ENCODE peak calls at places on chromosomes 3 and 15, in five cellular contexts. E is uterus, O is endothelial cell of umbilical vein, L is HFF-Myc, H is BE2C. C is an unnamed sample.

GRCh38 chr3:102059145-102059943 is 210.0 kb downstream of the NFKBIZ start:
- DNase-seq in E (no peak), O (no peak), L (no peak), H (no peak), C (peak)

GRCh38 chr3:32435911-32436815 is 44.5 kb downstream of the CMTM7 start:
- DNase-seq in E (no peak), O (no peak), L (no peak), H (no peak), C (no peak)

GRCh38 chr3:64992462-64993285 is 304.9 kb upstream of the ADAMTS9 start:
- DNase-seq in E (no peak), O (no peak), L (no peak), H (no peak), C (no peak)

GRCh38 chr3:159798951-159799350 is 189.7 kb upstream of the IL12A start:
- DNase-seq in E (no peak), O (no peak), L (no peak), H (no peak), C (no peak)

GRCh38 chr15:101444015-101444414 is 45.5 kb downstream of the PCSK6 start:
- DNase-seq in E (no peak), O (no peak), L (no peak), H (no peak), C (no peak)

GRCh38 chr3:152971880-152972279 is 136.9 kb downstream of the P2RY1 start:
- DNase-seq in E (no peak), O (no peak), L (no peak), H (no peak), C (no peak)

GRCh38 chr15:51869074-51869425 is 39.6 kb downstream of the TMOD3 start:
- DNase-seq in E (no peak), O (peak), L (no peak), H (peak), C (no peak)

GRCh38 chr15:77907824-77908751 is 169.4 kb downstream of the TBC1D2B start:
- DNase-seq in E (no peak), O (no peak), L (no peak), H (peak), C (peak)

GRCh38 chr3:60101628-60102027 is 1051.8 kb upstream of the CFAP20DC start:
- DNase-seq in E (no peak), O (no peak), L (no peak), H (no peak), C (no peak)

GRCh38 chr3:194272861-194273266 is 78.3 kb downstream of the CPN2 start:
- DNase-seq in E (peak), O (no peak), L (peak), H (peak), C (no peak)

GRCh38 chr15:70411464-70411863 is 313.7 kb upstream of the TLE3 start:
- DNase-seq in E (no peak), O (no peak), L (no peak), H (no peak), C (no peak)

GRCh38 chr3:42819351-42819965 is 10.2 kb downstream of the ACKR2 start:
- DNase-seq in E (no peak), O (no peak), L (no peak), H (peak), C (no peak)

GRCh38 chr3:44862221-44862637 is 517 bp downstream of the TMEM42 start:
- DNase-seq in E (peak), O (peak), L (no peak), H (no peak), C (peak)

GRCh38 chr3:172355836-172356235 is 92.4 kb downstream of the GHSR start:
- DNase-seq in E (peak), O (peak), L (peak), H (no peak), C (no peak)

GRCh38 chr15:28974142-28974541 is 88.4 kb downstream of the APBA2 start:
- DNase-seq in E (no peak), O (no peak), L (no peak), H (no peak), C (no peak)

GRCh38 chr3:58564456-58565160 is 12.6 kb downstream of the FAM107A start:
- DNase-seq in E (no peak), O (peak), L (peak), H (no peak), C (no peak)

GRCh38 chr3:147630921-147631320 is 221.8 kb downstream of the ZIC1 start:
- DNase-seq in E (no peak), O (no peak), L (no peak), H (no peak), C (no peak)

GRCh38 chr15:71880276-71880675 is 69.9 kb downstream of the NR2E3 start:
- DNase-seq in E (no peak), O (no peak), L (no peak), H (no peak), C (no peak)

GRCh38 chr15:67897646-67898045 is 57.8 kb upstream of the RNU6-1 start:
- DNase-seq in E (no peak), O (no peak), L (no peak), H (no peak), C (no peak)

GRCh38 chr3:134406331-134407246 is 32.3 kb upstream of the AMOTL2 start:
- DNase-seq in E (no peak), O (peak), L (no peak), H (peak), C (no peak)

GRCh38 chr15:53811530-53811929 is 52.1 kb upstream of the WDR72 start:
- DNase-seq in E (no peak), O (no peak), L (no peak), H (no peak), C (no peak)

GRCh38 chr3:177498037-177498857 is 301.0 kb upstream of the TBL1XR1 start:
- DNase-seq in E (no peak), O (peak), L (no peak), H (no peak), C (no peak)

GRCh38 chr3:127479449-127479848 is 111.1 kb downstream of the TPRA1 start:
- DNase-seq in E (no peak), O (no peak), L (no peak), H (peak), C (no peak)

GRCh38 chr15:68305420-68305871 is 27.9 kb downstream of the FEM1B start:
- DNase-seq in E (peak), O (no peak), L (no peak), H (no peak), C (peak)

GRCh38 chr15:69766156-69766555 is 313.5 kb downstream of the RPLP1 start:
- DNase-seq in E (no peak), O (no peak), L (no peak), H (no peak), C (no peak)

GRCh38 chr15:56736308-56736707 is 3.0 kb upstream of the ZNF280D start:
- DNase-seq in E (no peak), O (peak), L (no peak), H (no peak), C (no peak)

GRCh38 chr15:39828374-39828931 is 45.8 kb upstream of the FSIP1 start:
- DNase-seq in E (no peak), O (peak), L (no peak), H (peak), C (no peak)

GRCh38 chr3:197593046-197593380 is 37.2 kb upstream of the BDH1 start:
- DNase-seq in E (no peak), O (no peak), L (no peak), H (no peak), C (no peak)

GRCh38 chr3:66055319-66055718 is 16.6 kb upstream of the MAGI1 start:
- DNase-seq in E (no peak), O (no peak), L (no peak), H (no peak), C (no peak)

GRCh38 chr3:159455741-159456181 is 532.9 kb upstream of the IL12A start:
- DNase-seq in E (no peak), O (no peak), L (no peak), H (no peak), C (no peak)

GRCh38 chr3:32778389-32778788 is 39.4 kb upstream of the TRIM71 start:
- DNase-seq in E (no peak), O (no peak), L (no peak), H (no peak), C (no peak)

GRCh38 chr3:120440001-120440703 is 10.6 kb downstream of the FSTL1 start:
- DNase-seq in E (no peak), O (no peak), L (no peak), H (no peak), C (no peak)

GRCh38 chr3:58066842-58067241 is 58.6 kb downstream of the FLNB start:
- DNase-seq in E (peak), O (peak), L (no peak), H (no peak), C (no peak)

GRCh38 chr3:24492971-24493551 is 1.6 kb downstream of the THRB start:
- DNase-seq in E (no peak), O (no peak), L (no peak), H (no peak), C (no peak)

GRCh38 chr15:62715946-62716345 is 326.6 kb upstream of the TPM1 start:
- DNase-seq in E (no peak), O (no peak), L (no peak), H (no peak), C (no peak)

GRCh38 chr3:19436746-19437145 is 288.4 kb downstream of the KCNH8 start:
- DNase-seq in E (no peak), O (no peak), L (no peak), H (no peak), C (no peak)

GRCh38 chr15:70339551-70340517 is 242.1 kb upstream of the TLE3 start:
- DNase-seq in E (no peak), O (peak), L (peak), H (peak), C (no peak)

GRCh38 chr3:72385172-72385571 is 463.1 kb downstream of the SHQ1 start:
- DNase-seq in E (no peak), O (no peak), L (no peak), H (no peak), C (no peak)

GRCh38 chr3:72386322-72386721 is 461.9 kb downstream of the SHQ1 start:
- DNase-seq in E (no peak), O (no peak), L (no peak), H (no peak), C (no peak)

GRCh38 chr3:72388644-72389043 is 459.6 kb downstream of the SHQ1 start:
- DNase-seq in E (no peak), O (no peak), L (no peak), H (no peak), C (no peak)

GRCh38 chr3:72390841-72391240 is 457.4 kb downstream of the SHQ1 start:
- DNase-seq in E (no peak), O (no peak), L (no peak), H (no peak), C (no peak)

DNA sequence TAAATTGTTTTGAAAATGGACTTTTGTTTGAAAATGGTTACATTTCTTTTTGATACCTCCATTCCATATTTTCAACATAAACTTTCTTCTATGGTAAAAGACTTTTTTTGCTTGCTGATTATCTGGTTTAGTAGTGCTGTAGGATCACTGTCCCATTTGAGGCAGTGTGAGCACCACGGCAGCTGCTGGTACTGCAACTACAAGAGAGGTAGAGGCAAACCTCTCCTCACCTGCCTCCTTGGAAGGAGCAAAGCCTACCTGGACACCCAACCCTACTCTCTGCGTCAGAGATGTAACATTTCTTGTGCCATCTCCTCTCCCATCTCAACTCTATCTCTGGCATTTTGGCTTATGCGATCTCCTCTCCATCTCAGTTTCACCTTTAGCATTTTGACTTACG is 460.1 kb downstream of the SHQ1 start:
- DNase-seq in E (no peak), O (no peak), L (no peak), H (no peak), C (no peak)
- TF ChIP-seq CTCF in E (no peak), O (no peak), L (no peak), H (no peak), C (no peak)

GRCh38 chr3:123656691-123657090 is 71.8 kb upstream of the HACD2 start:
- DNase-seq in E (no peak), O (no peak), L (no peak), H (no peak), C (no peak)
- TF ChIP-seq CTCF in E (no peak), O (peak), L (peak), H (peak), C (no peak)

GRCh38 chr15:94028809-94029208 is 202.6 kb upstream of the MCTP2 start:
- DNase-seq in E (no peak), O (no peak), L (no peak), H (no peak), C (no peak)
- TF ChIP-seq CTCF in E (no peak), O (no peak), L (no peak), H (no peak), C (no peak)

GRCh38 chr3:143203848-143204247 is 84.3 kb downstream of the CHST2 start:
- DNase-seq in E (no peak), O (no peak), L (no peak), H (no peak), C (no peak)

GRCh38 chr3:143207338-143207961 is 87.9 kb downstream of the CHST2 start:
- DNase-seq in E (no peak), O (no peak), L (no peak), H (no peak), C (peak)

GRCh38 chr3:143208976-143209714 is 89.6 kb downstream of the CHST2 start:
- DNase-seq in E (no peak), O (no peak), L (no peak), H (no peak), C (no peak)

GRCh38 chr3:143206955-143207337 is 87.4 kb downstream of the CHST2 start:
- DNase-seq in E (no peak), O (no peak), L (no peak), H (no peak), C (no peak)

GRCh38 chr3:143209715-143210059 is 90.1 kb downstream of the CHST2 start:
- DNase-seq in E (no peak), O (peak), L (no peak), H (no peak), C (no peak)
- TF ChIP-seq CTCF in E (no peak), O (no peak), L (no peak), H (no peak), C (no peak)

GRCh38 chr3:121995190-121996137 is 26.6 kb downstream of the ILDR1 start:
- DNase-seq in E (no peak), O (peak), L (peak), H (peak), C (no peak)
- TF ChIP-seq CTCF in E (no peak), O (peak), L (peak), H (peak), C (peak)

GRCh38 chr3:13792512-13793347 is 87.1 kb downstream of the WNT7A start:
- DNase-seq in E (no peak), O (no peak), L (no peak), H (no peak), C (no peak)
- TF ChIP-seq CTCF in E (no peak), O (no peak), L (no peak), H (no peak), C (no peak)

GRCh38 chr15:99464137-99464536 is 101.6 kb upstream of the MEF2A start:
- DNase-seq in E (no peak), O (no peak), L (no peak), H (no peak), C (no peak)
- TF ChIP-seq CTCF in E (no peak), O (no peak), L (no peak), H (no peak), C (no peak)

DNA sequence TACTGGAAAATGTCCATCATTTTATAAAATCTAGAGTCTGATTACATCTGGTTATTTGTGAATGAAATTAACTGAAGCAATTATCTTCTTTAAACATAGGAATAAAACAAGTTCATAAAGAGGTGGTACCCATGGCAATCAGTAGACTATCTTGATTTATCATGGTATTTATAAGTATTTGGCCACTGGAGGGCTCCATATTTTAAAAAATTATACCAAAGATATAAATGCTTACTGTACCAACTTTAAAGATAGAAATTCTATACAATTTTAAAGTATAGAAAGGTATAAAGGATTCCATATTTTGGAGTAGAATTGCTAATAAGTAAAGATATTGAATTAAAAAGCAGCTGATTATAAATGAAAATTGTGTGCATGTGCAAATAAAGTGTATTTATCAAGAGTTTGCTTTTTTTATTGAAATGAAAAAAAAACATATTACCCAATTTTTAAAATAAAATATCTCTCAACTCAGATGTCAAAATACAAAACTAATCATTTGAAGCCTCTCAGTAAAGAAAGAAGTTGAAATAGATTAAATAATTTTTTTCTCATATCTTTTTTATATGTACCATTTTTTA is 105.3 kb downstream of the BBX start:
- DNase-seq in E (no peak), O (peak), L (no peak), H (no peak), C (no peak)
- TF ChIP-seq CTCF in E (no peak), O (no peak), L (no peak), H (no peak), C (no peak)

C was measured in GM13976.